ENCODE peak calls at places on chromosomes 11 and 22, in eight cellular contexts. L, V, M, E, I, D, R and X are unnamed samples.

GRCh38 chr22:36425977-36426523 is 38.3 kb upstream of the MYH9 start:
- DNase-seq in V (no peak), R (no peak), D (no peak), I (no peak), E (no peak), L (no peak), M (no peak), X (no peak)

GRCh38 chr11:6269994-6270393 is 10.4 kb downstream of the CCKBR start:
- DNase-seq in M (no peak), L (no peak), D (no peak), V (no peak), I (no peak), E (no peak), R (no peak), X (no peak)

GRCh38 chr11:105132716-105133511 is 6.7 kb downstream of the CARD18 start:
- DNase-seq in V (peak), R (peak), I (no peak), E (no peak), M (no peak), D (peak), L (no peak), X (no peak)

GRCh38 chr11:65861165-65861505 is 902 bp downstream of the MUS81 start:
- DNase-seq in I (no peak), M (no peak), E (no peak), V (no peak), L (no peak), D (no peak), R (no peak), X (no peak)

GRCh38 chr22:46561435-46561905 is 24.1 kb upstream of the CELSR1 start:
- DNase-seq in E (peak), L (no peak), V (no peak), D (no peak), M (no peak), I (no peak), R (no peak), X (no peak)

GRCh38 chr11:44835326-44835725 is 108.6 kb downstream of the TSPAN18 start:
- DNase-seq in V (no peak), R (no peak), L (peak), M (no peak), E (no peak), I (no peak), D (no peak), X (no peak)

GRCh38 chr11:19076744-19077589 is 16.4 kb upstream of the MRGPRX2 start:
- DNase-seq in E (peak), D (peak), I (peak), R (peak), V (no peak), M (peak), L (peak), X (peak)

GRCh38 chr22:35380537-35381423 is at the start of gene HMOX1:
- DNase-seq in L (peak), I (peak), R (peak), E (no peak), M (peak), D (peak), V (peak), X (peak)

GRCh38 chr11:12834166-12834565 is 159.9 kb downstream of the TEAD1 start:
- DNase-seq in I (no peak), R (no peak), M (no peak), E (no peak), L (no peak), D (no peak), V (no peak), X (no peak)

GRCh38 chr22:49657974-49658550 is 169.6 kb downstream of the BRD1 start:
- DNase-seq in D (no peak), R (no peak), L (no peak), M (no peak), V (no peak), I (no peak), E (no peak), X (no peak)

GRCh38 chr11:123407124-123407995 is 22.7 kb upstream of the GRAMD1B start:
- DNase-seq in E (peak), R (no peak), V (no peak), L (no peak), M (peak), D (peak), I (no peak), X (peak)

GRCh38 chr11:86812981-86813380 is 12.6 kb downstream of the PRSS23 start:
- DNase-seq in L (no peak), M (no peak), D (no peak), R (no peak), V (no peak), E (no peak), I (no peak), X (no peak)

GRCh38 chr22:39315389-39315788 is 4.0 kb downstream of the RPL3 start:
- DNase-seq in V (no peak), D (no peak), L (no peak), I (no peak), E (no peak), R (no peak), M (no peak), X (no peak)

GRCh38 chr11:64092761-64093136 is 57.0 kb downstream of the FLRT1 start:
- DNase-seq in D (no peak), V (no peak), L (no peak), I (no peak), E (no peak), R (no peak), M (no peak), X (no peak)

GRCh38 chr11:58613228-58613627 is 9.2 kb upstream of the CNTF start:
- DNase-seq in I (no peak), M (no peak), R (no peak), L (no peak), V (no peak), E (no peak), D (no peak), X (no peak)

GRCh38 chr11:24386551-24387404 is 110.1 kb upstream of the LUZP2 start:
- DNase-seq in D (peak), I (no peak), V (no peak), M (no peak), E (no peak), L (no peak), R (no peak), X (peak)

GRCh38 chr11:131668867-131669780 is 298.7 kb downstream of the NTM start:
- DNase-seq in V (no peak), L (peak), R (no peak), I (no peak), E (peak), M (peak), D (peak), X (no peak)

GRCh38 chr22:41925783-41926460 is 684 bp downstream of the TNFRSF13C start:
- DNase-seq in V (no peak), L (no peak), M (peak), D (peak), I (no peak), R (peak), E (peak), X (no peak)

GRCh38 chr11:122863704-122864326 is 18.7 kb upstream of the JHY start:
- DNase-seq in E (no peak), D (peak), L (no peak), R (no peak), V (no peak), I (no peak), M (peak), X (peak)

GRCh38 chr22:17119481-17120202 is 1.5 kb downstream of the TMEM121B start:
- DNase-seq in D (no peak), M (no peak), R (no peak), V (no peak), I (no peak), E (no peak), L (no peak), X (no peak)

GRCh38 chr11:46618789-46619188 is 1.4 kb downstream of the ATG13 start:
- DNase-seq in D (no peak), L (no peak), I (no peak), V (no peak), M (no peak), R (no peak), E (no peak), X (no peak)

GRCh38 chr11:94519478-94520084 is 7.3 kb downstream of the C11orf97 start:
- DNase-seq in E (no peak), M (no peak), L (no peak), R (no peak), I (no peak), D (peak), V (no peak), X (peak)

GRCh38 chr11:62889484-62890437 is 9.1 kb downstream of the SLC3A2 start:
- DNase-seq in L (no peak), D (peak), V (no peak), M (no peak), I (no peak), R (no peak), E (no peak), X (no peak)

GRCh38 chr11:10225553-10225952 is 68.5 kb downstream of the SBF2 start:
- DNase-seq in D (peak), R (no peak), E (no peak), M (no peak), I (no peak), L (no peak), V (no peak), X (no peak)

GRCh38 chr22:37639771-37640590 is 512 bp downstream of the SH3BP1 start:
- DNase-seq in M (no peak), V (no peak), I (no peak), L (no peak), E (no peak), D (no peak), R (no peak), X (no peak)